ENCODE peak calls at places on chromosomes 5 and 9, in six cellular contexts. X is H1, U is IMR-90, C is A549, B is upper lobe of left lung, Q is tibial nerve. I is an unnamed sample.

GRCh38 chr9:108225371-108225905 is 630.3 kb downstream of the ACTL7B start:
- DNase-seq in X (no peak), U (no peak), C (no peak), B (no peak), Q (no peak), I (no peak)

GRCh38 chr5:50365615-50366251 is 75.4 kb downstream of the EMB start:
- DNase-seq in X (no peak), U (no peak), C (no peak), B (no peak), Q (no peak), I (no peak)

GRCh38 chr5:88502179-88503064 is 233.8 kb upstream of the TMEM161B start:
- DNase-seq in X (no peak), U (no peak), C (no peak), B (no peak), Q (no peak), I (no peak)

GRCh38 chr5:169185626-169186025 is 115.3 kb downstream of the SLIT3 start:
- DNase-seq in X (no peak), U (no peak), C (no peak), B (no peak), Q (no peak), I (no peak)

GRCh38 chr9:71683598-71684235 is 84.6 kb downstream of the CEMIP2 start:
- DNase-seq in X (peak; percentile 55), U (peak; percentile 61), C (no peak), B (peak; percentile 66), Q (no peak), I (no peak)

GRCh38 chr5:10987881-10988504 is 227.0 kb upstream of the DAP start:
- DNase-seq in X (peak; percentile 98), U (no peak), C (peak; percentile 56), B (peak; percentile 77), Q (no peak), I (peak; percentile 84)

GRCh38 chr9:16445141-16445920 is 425.1 kb downstream of the BNC2 start:
- DNase-seq in X (no peak), U (peak; percentile 57), C (peak; percentile 82), B (no peak), Q (no peak), I (no peak)

GRCh38 chr9:130713286-130713975 is 19.9 kb downstream of the EXOSC2 start:
- DNase-seq in X (no peak), U (peak; percentile 34), C (no peak), B (peak; percentile 24), Q (no peak), I (no peak)

GRCh38 chr9:111559000-111559610 is 34.1 kb downstream of the ZNF483 start:
- DNase-seq in X (peak; percentile 40), U (peak; percentile 69), C (peak; percentile 53), B (no peak), Q (no peak), I (no peak)

GRCh38 chr9:31119882-31120481 is 1264.5 kb upstream of the ACO1 start:
- DNase-seq in X (no peak), U (no peak), C (peak; percentile 21), B (no peak), Q (no peak), I (peak; percentile 30)

GRCh38 chr5:134406390-134406789 is 5.3 kb downstream of the CDKN2AIPNL start:
- DNase-seq in X (no peak), U (peak; percentile 57), C (no peak), B (no peak), Q (no peak), I (no peak)

GRCh38 chr5:92560698-92561361 is 1020.2 kb downstream of the NR2F1-AS1 start:
- DNase-seq in X (no peak), U (peak; percentile 59), C (peak; percentile 82), B (no peak), Q (no peak), I (no peak)

GRCh38 chr5:160230686-160231527 is 1.6 kb downstream of the FABP6 start:
- DNase-seq in X (no peak), U (peak; percentile 80), C (no peak), B (peak; percentile 90), Q (no peak), I (no peak)

GRCh38 chr9:124180557-124180956 is 77.2 kb upstream of the NEK6 start:
- DNase-seq in X (no peak), U (peak; percentile 45), C (no peak), B (peak; percentile 47), Q (peak; percentile 48), I (no peak)

GRCh38 chr5:173627860-173628392 is 11.5 kb upstream of the BOD1 start:
- DNase-seq in X (peak; percentile 58), U (no peak), C (no peak), B (no peak), Q (no peak), I (no peak)

GRCh38 chr5:175800656-175801081 is 70.7 kb upstream of the CPLX2 start:
- DNase-seq in X (no peak), U (peak; percentile 45), C (peak; percentile 74), B (no peak), Q (no peak), I (no peak)

GRCh38 chr9:103798620-103799019 is 295.5 kb upstream of the SMC2 start:
- DNase-seq in X (no peak), U (no peak), C (peak; percentile 64), B (no peak), Q (no peak), I (no peak)

GRCh38 chr5:172723508-172723907 is 47.5 kb downstream of the DUSP1 start:
- DNase-seq in X (no peak), U (no peak), C (no peak), B (no peak), Q (no peak), I (no peak)

GRCh38 chr9:85016389-85016997 is 347.0 kb downstream of the NTRK2 start:
- DNase-seq in X (no peak), U (no peak), C (no peak), B (no peak), Q (no peak), I (peak; percentile 51)

GRCh38 chr5:61623401-61624069 is 291.5 kb downstream of the ZSWIM6 start:
- DNase-seq in X (no peak), U (no peak), C (peak; percentile 60), B (no peak), Q (no peak), I (no peak)

GRCh38 chr5:117286813-117287212 is 712.2 kb upstream of the SEMA6A start:
- DNase-seq in X (no peak), U (no peak), C (no peak), B (no peak), Q (no peak), I (no peak)

GRCh38 chr5:172407241-172407691 is 47.1 kb downstream of the SH3PXD2B start:
- DNase-seq in X (no peak), U (peak; percentile 55), C (no peak), B (no peak), Q (no peak), I (no peak)

GRCh38 chr5:176185133-176185733 is 53.0 kb upstream of the SIMC1 start:
- DNase-seq in X (no peak), U (peak; percentile 31), C (no peak), B (no peak), Q (no peak), I (no peak)

GRCh38 chr9:137227853-137228514 is 682 bp downstream of the RNF224 start:
- DNase-seq in X (no peak), U (no peak), C (no peak), B (no peak), Q (no peak), I (no peak)

GRCh38 chr9:28758971-28759370 is 1185.7 kb upstream of the C9orf72 start:
- DNase-seq in X (no peak), U (no peak), C (no peak), B (no peak), Q (no peak), I (no peak)

GRCh38 chr9:95315108-95315746 is 2.3 kb downstream of the FANCC start:
- DNase-seq in X (no peak), U (no peak), C (no peak), B (no peak), Q (no peak), I (no peak)

GRCh38 chr5:173509060-173509459 is 107.4 kb downstream of the BOD1 start:
- DNase-seq in X (no peak), U (no peak), C (no peak), B (no peak), Q (no peak), I (no peak)

GRCh38 chr5:139748505-139748826 is 47.1 kb upstream of the PSD2 start:
- DNase-seq in X (no peak), U (no peak), C (no peak), B (no peak), Q (no peak), I (no peak)

GRCh38 chr5:131628990-131629389 is 6.0 kb downstream of the RAPGEF6 start:
- DNase-seq in X (no peak), U (peak; percentile 62), C (peak; percentile 18), B (no peak), Q (no peak), I (no peak)
- TF ChIP-seq POLR2A in X (no peak), U (no peak), C (no peak), B (no peak), Q (no peak), I (no peak)

GRCh38 chr9:125842215-125842614 is 95.0 kb downstream of the PBX3 start:
- DNase-seq in X (no peak), U (no peak), C (no peak), B (no peak), Q (no peak), I (no peak)
- H3K4me1 ChIP-seq in X (peaks cover 7% of the 10 kb centered on the region), U (no peaks in the 10 kb centered on the region), C (no peaks in the 10 kb centered on the region), B (no peaks in the 10 kb centered on the region), Q (no peaks in the 10 kb centered on the region), I (peaks cover 8% of the 10 kb centered on the region)

DNA sequence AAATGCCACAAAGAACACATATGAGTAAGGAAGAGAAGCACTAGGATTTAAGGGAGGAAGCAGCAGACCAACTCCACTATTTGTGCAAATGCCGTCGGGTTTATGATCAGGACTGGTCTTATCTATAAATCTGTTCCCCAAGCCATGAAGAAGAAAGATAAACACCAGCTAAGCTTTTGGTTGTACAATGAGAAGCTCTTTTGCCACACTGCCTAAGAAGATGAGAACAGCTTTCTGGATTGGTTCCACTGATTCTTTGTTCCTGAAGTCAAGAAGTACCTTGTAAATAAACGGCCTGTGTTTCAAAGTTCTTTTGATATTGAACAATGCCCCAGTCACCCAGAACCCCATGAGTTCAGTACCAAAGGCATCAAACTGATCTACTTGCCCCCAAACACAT is 93.9 kb downstream of the RFX3 start:
- DNase-seq in X (no peak), U (no peak), C (no peak), B (no peak), Q (no peak), I (no peak)
- TF ChIP-seq POLR2A in X (no peak), U (no peak), C (no peak), B (no peak), Q (no peak), I (no peak)

GRCh38 chr9:68446836-68447235 is 90.4 kb downstream of the PGM5 start:
- DNase-seq in X (no peak), U (peak; percentile 44), C (no peak), B (no peak), Q (no peak), I (no peak)

GRCh38 chr9:68447611-68448010 is 91.2 kb downstream of the PGM5 start:
- DNase-seq in X (no peak), U (no peak), C (no peak), B (no peak), Q (no peak), I (no peak)

GRCh38 chr9:68443560-68443959 is 87.1 kb downstream of the PGM5 start:
- DNase-seq in X (no peak), U (no peak), C (no peak), B (no peak), Q (no peak), I (no peak)
- H3K4me1 ChIP-seq in X (no peaks in the 10 kb centered on the region), U (peaks cover 2% of the 10 kb centered on the region), C (no peaks in the 10 kb centered on the region), B (no peaks in the 10 kb centered on the region), Q (no peaks in the 10 kb centered on the region), I (no peaks in the 10 kb centered on the region)

GRCh38 chr9:35071814-35072460 is 488 bp downstream of the VCP start:
- DNase-seq in X (peak; percentile 89), U (peak; percentile 84), C (peak; percentile 92), B (peak; percentile 96), Q (peak; percentile 66), I (peak; percentile 84)
- TF ChIP-seq POLR2A in X (no peak), U (peak; percentile 87), C (no peak), B (no peak), Q (no peak), I (no peak)

I was measured in body of pancreas.